ENCODE peak calls at places on chromosomes 3 and 15, in eight cellular contexts. F is T follicular helper cell; L is HepG2; G is activated CD4-positive, alpha-beta T cell treated with anti-CD3 and anti-CD28 coated beads, Interleukin-2, amount 50 U/mL, for 48 hours; N is hippocampal formation; C is GM12892; J is CD8-positive, alpha-beta memory T cell; O is GM12865. Q is an unnamed sample.

GRCh38 chr3:105367063-105367405 is 325 bp downstream of the ALCAM start:
- DNase-seq in F (peak; percentile 22), O (peak; percentile 61), C (peak; percentile 19), G (peak; percentile 36), L (no peak), J (peak; percentile 36), N (no peak), Q (no peak)

GRCh38 chr3:17979248-17979647 is 236.8 kb upstream of the TBC1D5 start:
- DNase-seq in C (no peak), F (no peak), O (no peak), J (no peak), L (no peak), N (no peak), G (no peak), Q (no peak)

GRCh38 chr3:58299839-58300516 is 6.1 kb upstream of the RPP14 start:
- DNase-seq in N (peak; percentile 19), O (peak; percentile 47), L (peak; percentile 25), G (no peak), J (no peak), C (no peak), F (no peak), Q (no peak)

GRCh38 chr15:74727727-74728126 is 2.4 kb upstream of the CYP1A1 start:
- DNase-seq in G (no peak), L (no peak), F (no peak), J (no peak), N (no peak), C (no peak), O (no peak), Q (no peak)

GRCh38 chr3:46200211-46200610 is 7.9 kb downstream of the CCR1 start:
- DNase-seq in L (no peak), O (no peak), N (no peak), C (no peak), G (no peak), J (no peak), F (no peak), Q (no peak)

GRCh38 chr3:14203521-14204079 is 25.0 kb downstream of the LSM3 start:
- DNase-seq in F (peak; percentile 19), C (peak; percentile 42), N (peak; percentile 67), O (peak; percentile 75), J (peak; percentile 10), G (peak; percentile 30), L (peak; percentile 64), Q (no peak)

GRCh38 chr15:58686286-58686685 is 63.2 kb downstream of the ADAM10 start:
- DNase-seq in G (no peak), O (no peak), J (no peak), N (no peak), C (no peak), L (no peak), F (no peak), Q (no peak)

GRCh38 chr3:119990888-119991287 is 103.4 kb downstream of the GSK3B start:
- DNase-seq in F (no peak), C (no peak), N (no peak), J (no peak), G (no peak), L (no peak), O (no peak), Q (no peak)

GRCh38 chr15:63476229-63476632 is 28.2 kb upstream of the USP3 start:
- DNase-seq in C (no peak), F (no peak), L (peak; percentile 85), J (no peak), N (no peak), G (no peak), O (no peak), Q (no peak)

GRCh38 chr15:60478633-60479360 is at the start of gene ICE2:
- DNase-seq in O (peak; percentile 96), G (peak; percentile 97), F (peak; percentile 92), N (peak; percentile 90), C (peak; percentile 53), L (peak; percentile 89), J (peak; percentile 95), Q (peak; percentile 93)

GRCh38 chr15:59443341-59444081 is 5.5 kb downstream of the FAM81A start:
- DNase-seq in F (no peak), L (no peak), C (no peak), O (peak; percentile 34), N (no peak), J (no peak), G (no peak), Q (no peak)

GRCh38 chr3:106711650-106712049 is 665.6 kb upstream of the CCDC54 start:
- DNase-seq in L (no peak), C (no peak), O (no peak), G (no peak), F (no peak), J (no peak), N (no peak), Q (no peak)

GRCh38 chr15:41512078-41512394 is 1.6 kb downstream of the LTK start:
- DNase-seq in O (no peak), F (no peak), G (no peak), J (no peak), N (no peak), C (no peak), L (no peak), Q (no peak)

GRCh38 chr3:32703491-32703968 is 18.5 kb downstream of the CNOT10 start:
- DNase-seq in J (no peak), O (no peak), F (no peak), L (peak; percentile 80), C (no peak), G (no peak), N (no peak), Q (no peak)

GRCh38 chr15:40137011-40137906 is 23.6 kb upstream of the BUB1B start:
- DNase-seq in L (no peak), J (no peak), F (no peak), N (no peak), C (no peak), O (no peak), G (no peak), Q (no peak)

GRCh38 chr3:123668906-123669305 is 84.1 kb upstream of the HACD2 start:
- DNase-seq in G (no peak), O (no peak), J (no peak), N (no peak), L (no peak), F (no peak), C (no peak), Q (no peak)

GRCh38 chr15:90648137-90649070 is 68.7 kb upstream of the BLM start:
- DNase-seq in O (peak; percentile 88), C (peak; percentile 53), J (peak; percentile 45), G (peak; percentile 57), N (peak; percentile 18), L (peak; percentile 51), F (peak; percentile 42), Q (peak; percentile 36)

Q was measured in T-helper 22 cell.